ENCODE peak calls at places on chromosomes 16 and 17, in six cellular contexts. N, A, J, Z, V and F are unnamed samples.

GRCh38 chr17:81237591-81238489 is 1.0 kb downstream of the TEPSIN start:
- DNase-seq in Z (no peak), A (no peak), N (no peak), J (no peak), V (no peak), F (no peak)

GRCh38 chr16:24977673-24978065 is 37.5 kb downstream of the ARHGAP17 start:
- DNase-seq in V (peak; percentile 36), A (peak; percentile 83), N (no peak), J (no peak), Z (no peak), F (no peak)

GRCh38 chr16:14172200-14172805 is 101.2 kb downstream of the MRTFB start:
- DNase-seq in N (no peak), A (peak; percentile 84), Z (no peak), J (no peak), V (peak; percentile 48), F (no peak)

GRCh38 chr17:50514936-50515702 is 6.9 kb downstream of the MYCBPAP start:
- DNase-seq in N (no peak), Z (no peak), J (no peak), V (peak; percentile 60), A (no peak), F (no peak)

GRCh38 chr16:31177136-31177535 is 2.8 kb upstream of the FUS start:
- DNase-seq in A (peak; percentile 59), V (no peak), J (no peak), Z (no peak), N (no peak), F (no peak)

GRCh38 chr16:72467157-72467759 is 295.3 kb upstream of the PMFBP1 start:
- DNase-seq in Z (no peak), N (no peak), J (peak; percentile 10), A (peak; percentile 60), V (peak; percentile 69), F (peak; percentile 37)

GRCh38 chr16:53768167-53768566 is 64.2 kb downstream of the FTO start:
- DNase-seq in V (no peak), N (no peak), Z (no peak), A (peak; percentile 41), J (no peak), F (no peak)

GRCh38 chr16:27737513-27737912 is 187.6 kb downstream of the KATNIP start:
- DNase-seq in J (no peak), Z (no peak), V (no peak), A (no peak), N (no peak), F (no peak)

GRCh38 chr16:83623091-83623730 is 184.6 kb upstream of the HSBP1 start:
- DNase-seq in Z (no peak), N (peak; percentile 36), A (no peak), J (no peak), V (no peak), F (no peak)

GRCh38 chr17:27550974-27551505 is 79.9 kb upstream of the LGALS9 start:
- DNase-seq in V (no peak), N (no peak), J (no peak), Z (no peak), A (no peak), F (no peak)

GRCh38 chr17:27550291-27550930 is 80.6 kb upstream of the LGALS9 start:
- DNase-seq in N (no peak), Z (no peak), J (no peak), A (no peak), V (no peak), F (no peak)

GRCh38 chr17:27548369-27548768 is 82.6 kb upstream of the LGALS9 start:
- DNase-seq in V (no peak), Z (no peak), A (no peak), N (no peak), J (no peak), F (no peak)

GRCh38 chr17:27547301-27547683 is 83.7 kb upstream of the LGALS9 start:
- DNase-seq in Z (no peak), N (no peak), V (no peak), J (peak; percentile 51), A (no peak), F (no peak)

GRCh38 chr17:27549251-27549919 is 81.6 kb upstream of the LGALS9 start:
- DNase-seq in J (no peak), Z (no peak), V (no peak), N (no peak), A (no peak), F (no peak)
- TF ChIP-seq USF2 in J (no peak), Z (no peak), V (no peak), N (no peak), A (no peak), F (no peak)

GRCh38 chr17:48528153-48528912 is 2.5 kb downstream of the HOXB1 start:
- DNase-seq in J (peak; percentile 54), Z (no peak), A (no peak), N (no peak), V (no peak), F (no peak)
- H3K27me3 ChIP-seq in J (no peaks in the 10 kb centered on the region), Z (peaks cover 3% of the 10 kb centered on the region), A (peaks cover 17% of the 10 kb centered on the region), N (peaks cover 76% of the 10 kb centered on the region), V (peaks cover 6% of the 10 kb centered on the region), F (peaks cover 98% of the 10 kb centered on the region)

GRCh38 chr17:63635787-63636186 is 13.6 kb downstream of the MAP3K3 start:
- DNase-seq in J (no peak), V (no peak), A (no peak), Z (no peak), N (no peak), F (no peak)
- TF ChIP-seq USF2 in J (no peak), V (no peak), A (no peak), Z (no peak), N (no peak), F (no peak)

DNA sequence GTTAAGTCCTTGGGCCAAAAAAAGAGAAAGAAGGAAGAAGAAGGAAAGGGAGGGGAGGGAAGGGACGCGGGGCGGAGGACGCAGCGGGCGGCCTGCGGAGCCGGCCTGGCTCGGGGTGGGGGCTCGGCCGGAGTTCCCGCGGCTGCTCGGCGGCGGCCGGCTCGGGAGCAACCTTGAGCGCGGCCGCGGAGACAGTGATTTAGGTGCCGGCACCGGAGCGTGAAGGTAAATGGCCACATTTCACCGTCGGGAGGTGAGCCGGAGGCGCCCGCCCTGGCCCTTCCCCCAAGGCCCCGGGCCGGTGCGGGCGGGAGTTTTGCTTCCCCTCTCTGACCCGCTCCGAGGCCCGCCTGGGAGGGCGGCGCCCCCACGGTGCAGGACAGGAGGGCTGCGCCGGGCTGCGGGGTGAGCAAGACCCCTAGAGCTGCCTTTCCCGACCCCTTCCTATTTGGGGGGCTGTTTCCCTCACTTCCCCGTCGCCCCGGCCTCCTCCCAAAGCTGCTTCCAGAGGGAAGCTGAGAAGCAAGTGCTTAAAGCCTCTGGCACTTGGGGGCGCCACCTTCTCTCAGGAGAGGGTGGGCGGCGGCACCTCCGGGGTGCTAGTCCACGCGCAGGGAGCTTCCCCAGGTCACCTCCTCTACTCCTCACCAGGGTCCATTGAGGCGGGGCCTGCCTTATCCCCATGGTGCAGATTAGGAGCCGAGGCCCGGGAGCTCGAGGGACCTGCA is 56.5 kb downstream of the MRM1 start:
- DNase-seq in J (peak; percentile 77), V (no peak), A (no peak), Z (no peak), N (peak; percentile 86), F (peak; percentile 64)
- H3K27me3 ChIP-seq in J (peaks cover 65% of the 10 kb centered on the region), V (peaks cover 9% of the 10 kb centered on the region), A (peaks cover 73% of the 10 kb centered on the region), Z (peaks cover 9% of the 10 kb centered on the region), N (no peaks in the 10 kb centered on the region), F (no peaks in the 10 kb centered on the region)

GRCh38 chr17:78673395-78673794 is 96.2 kb upstream of the DNAH17 start:
- DNase-seq in V (no peak), J (no peak), N (no peak), Z (no peak), A (no peak), F (no peak)

GRCh38 chr17:78670850-78671291 is 93.7 kb upstream of the DNAH17 start:
- DNase-seq in J (no peak), A (no peak), V (no peak), N (no peak), Z (no peak), F (no peak)

GRCh38 chr17:78672880-78673371 is 95.7 kb upstream of the DNAH17 start:
- DNase-seq in Z (no peak), A (no peak), J (no peak), N (no peak), V (no peak), F (no peak)

GRCh38 chr17:78669975-78670518 is 92.9 kb upstream of the DNAH17 start:
- DNase-seq in A (no peak), Z (no peak), N (no peak), V (no peak), J (no peak), F (no peak)

GRCh38 chr17:78671607-78672404 is 94.6 kb upstream of the DNAH17 start:
- DNase-seq in Z (no peak), J (no peak), N (no peak), V (no peak), A (peak; percentile 78), F (no peak)
- TF ChIP-seq USF2 in Z (no peak), J (no peak), N (no peak), V (no peak), A (no peak), F (no peak)

GRCh38 chr17:43090022-43090421 is 35.1 kb downstream of the BRCA1 start:
- DNase-seq in N (no peak), J (no peak), A (no peak), V (no peak), Z (no peak), F (no peak)
- H3K27me3 ChIP-seq in N (no peaks in the 10 kb centered on the region), J (no peaks in the 10 kb centered on the region), A (no peaks in the 10 kb centered on the region), V (no peaks in the 10 kb centered on the region), Z (no peaks in the 10 kb centered on the region), F (no peaks in the 10 kb centered on the region)

GRCh38 chr16:68592466-68593337 is 52.4 kb upstream of the CDH3 start:
- DNase-seq in V (peak; percentile 21), N (no peak), Z (no peak), J (no peak), A (no peak), F (no peak)

GRCh38 chr16:68596266-68596665 is 48.8 kb upstream of the CDH3 start:
- DNase-seq in V (no peak), J (no peak), A (no peak), Z (no peak), N (no peak), F (no peak)

DNA sequence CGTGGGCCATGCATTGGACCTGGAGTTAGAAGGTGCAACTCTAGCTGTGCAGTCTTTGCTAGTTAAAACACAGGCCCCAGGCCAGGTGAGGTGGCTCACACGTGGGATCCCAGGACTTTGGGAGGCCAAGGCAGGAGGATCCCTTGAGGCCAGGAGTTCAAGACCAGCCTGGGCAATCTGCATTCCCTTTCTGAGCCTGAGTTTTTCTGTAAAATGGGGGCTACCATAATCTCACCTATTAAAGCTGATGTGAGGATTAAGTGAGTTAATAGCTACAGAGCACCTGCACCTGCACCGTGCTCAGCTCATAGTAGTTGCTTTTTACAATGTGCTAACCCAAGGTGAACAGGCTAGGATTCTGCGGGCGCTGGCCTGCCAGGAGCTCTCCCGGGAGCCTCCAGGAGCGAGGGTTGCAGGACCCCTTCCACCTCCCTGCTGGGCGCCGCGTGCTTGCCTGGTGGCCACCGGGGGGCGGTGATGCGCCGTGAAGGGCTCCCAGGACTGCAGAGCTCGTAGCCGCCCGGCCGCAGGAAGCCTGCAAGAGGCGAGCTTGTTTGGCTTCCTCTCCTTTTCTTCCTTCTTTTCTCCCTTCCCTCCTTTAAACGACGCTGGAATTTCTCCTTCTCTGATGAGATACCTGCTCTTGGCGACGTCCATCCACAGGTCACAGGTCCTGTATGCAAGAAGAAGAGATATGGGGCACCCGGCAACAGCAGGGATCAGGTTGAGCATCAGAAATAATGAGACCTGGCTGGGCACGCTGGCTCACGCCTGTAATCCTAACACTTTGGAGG is 51.3 kb downstream of the ZFP90 start:
- DNase-seq in N (peak; percentile 97), V (peak; percentile 60), A (peak; percentile 7), Z (no peak), J (peak; percentile 57), F (peak; percentile 91)
- TF ChIP-seq USF2 in N (no peak), V (no peak), A (no peak), Z (no peak), J (no peak), F (no peak)

GRCh38 chr17:1907216-1907631 is 77.4 kb downstream of the RPA1 start:
- DNase-seq in J (no peak), N (no peak), V (no peak), Z (no peak), A (no peak), F (no peak)
- H3K27me3 ChIP-seq in J (peaks cover 22% of the 10 kb centered on the region), N (peaks cover 40% of the 10 kb centered on the region), V (no peaks in the 10 kb centered on the region), Z (no peaks in the 10 kb centered on the region), A (peaks cover 59% of the 10 kb centered on the region), F (no peaks in the 10 kb centered on the region)